ENCODE peak calls at places on chromosomes 4 and X, in six cellular contexts. Y is CD8-positive, alpha-beta T cell; M is PC-3; F is Peyer's patch; O is small intestine; K is A549. Q is an unnamed sample. For H3K4me1 and H3K9me3, the result is how much of the 10 kb centered on the place peaks cover.

GRCh38 chr4:74531952-74532794 is 87.2 kb downstream of the AREG start:
- DNase-seq in O (peak), K (peak), Y (no peak), M (peak), F (no peak), Q (peak)

GRCh38 chrX:53305996-53306937 is 24.9 kb upstream of the IQSEC2 start:
- DNase-seq in O (no peak), M (no peak), Y (no peak), K (no peak), F (no peak), Q (no peak)

GRCh38 chr4:673349-674091 is 556 bp downstream of the ATP5ME start:
- DNase-seq in K (no peak), Y (no peak), M (no peak), O (peak), F (peak), Q (no peak)

GRCh38 chrX:131985526-131986049 is 37.5 kb upstream of the STK26 start:
- DNase-seq in O (no peak), Y (no peak), K (no peak), M (no peak), F (no peak), Q (peak)

GRCh38 chr4:144861471-144861870 is 215.5 kb downstream of the HHIP start:
- DNase-seq in O (no peak), F (no peak), K (no peak), M (no peak), Y (no peak), Q (no peak)

GRCh38 chrX:147550217-147550616 is 361.5 kb upstream of the FMR1 start:
- DNase-seq in M (peak), O (no peak), Y (no peak), K (no peak), F (no peak), Q (no peak)

GRCh38 chr4:534101-534575 is 35.1 kb downstream of the PIGG start:
- DNase-seq in F (no peak), M (no peak), Y (no peak), O (no peak), K (no peak), Q (no peak)

GRCh38 chr4:138053601-138054322 is 188.4 kb downstream of the SLC7A11 start:
- DNase-seq in K (peak), O (no peak), F (no peak), M (peak), Y (no peak), Q (no peak)

GRCh38 chr4:52001616-52002015 is 18.5 kb downstream of the LRRC66 start:
- DNase-seq in Y (no peak), K (no peak), F (no peak), O (no peak), M (peak), Q (no peak)

GRCh38 chr4:15605537-15605936 is 49.6 kb downstream of the FBXL5 start:
- DNase-seq in F (no peak), K (no peak), O (no peak), M (no peak), Y (no peak), Q (no peak)

GRCh38 chrX:31038585-31039326 is 33.1 kb downstream of the FTHL17 start:
- DNase-seq in F (no peak), K (peak), O (peak), M (peak), Y (no peak), Q (no peak)

GRCh38 chrX:122272011-122272410 is 912.1 kb upstream of the GRIA3 start:
- DNase-seq in F (no peak), M (no peak), Y (no peak), O (no peak), K (no peak), Q (no peak)

GRCh38 chr4:146186556-146186955 is 11.0 kb downstream of the LSM6 start:
- DNase-seq in K (no peak), Y (no peak), O (no peak), F (no peak), M (no peak), Q (no peak)

GRCh38 chrX:10629905-10630304 is 9.5 kb upstream of the MID1 start:
- DNase-seq in F (no peak), K (no peak), M (no peak), Y (no peak), O (no peak), Q (no peak)

GRCh38 chr4:7655549-7656243 is 221.0 kb upstream of the PSAPL1 start:
- DNase-seq in M (no peak), O (no peak), F (no peak), K (no peak), Y (no peak), Q (no peak)

GRCh38 chr4:3491681-3492405 is 28.7 kb downstream of the DOK7 start:
- DNase-seq in K (no peak), M (no peak), O (no peak), Y (no peak), F (no peak), Q (no peak)

GRCh38 chr4:166014411-166014810 is 141.4 kb downstream of the TLL1 start:
- DNase-seq in F (no peak), K (no peak), M (peak), Y (no peak), O (peak), Q (no peak)

GRCh38 chr4:148454835-148455234 is 12.6 kb upstream of the NR3C2 start:
- DNase-seq in M (peak), K (no peak), Y (no peak), F (no peak), O (no peak), Q (no peak)

GRCh38 chrX:479273-479981 is 92.7 kb upstream of the PPP2R3B start:
- DNase-seq in Y (no peak), F (no peak), K (no peak), O (no peak), M (no peak), Q (no peak)

GRCh38 chr4:158172558-158173258 is at the start of gene GASK1B:
- DNase-seq in O (peak), K (peak), Y (no peak), M (peak), F (peak), Q (no peak)

GRCh38 chrX:153804100-153804595 is 9.7 kb downstream of the SSR4 start:
- DNase-seq in M (no peak), O (no peak), F (no peak), K (no peak), Y (no peak), Q (no peak)

GRCh38 chrX:54416965-54417364 is 23.2 kb upstream of the TSR2 start:
- DNase-seq in M (no peak), F (no peak), Y (no peak), K (no peak), O (no peak), Q (no peak)

GRCh38 chr4:48332661-48333060 is 8.7 kb upstream of the SLAIN2 start:
- DNase-seq in F (no peak), Y (no peak), O (no peak), M (no peak), K (no peak), Q (no peak)

GRCh38 chr4:37769590-37769989 is 56.9 kb upstream of the PGM2 start:
- DNase-seq in K (no peak), M (no peak), O (no peak), Y (no peak), F (no peak), Q (no peak)

GRCh38 chr4:107757293-107757692 is 37.3 kb upstream of the PAPSS1 start:
- DNase-seq in M (no peak), K (no peak), F (no peak), O (no peak), Y (no peak), Q (no peak)

GRCh38 chrX:129478516-129478915 is 44.8 kb downstream of the SMARCA1 start:
- DNase-seq in M (no peak), K (no peak), Y (no peak), O (no peak), F (no peak), Q (no peak)

GRCh38 chr4:62342346-62342745 is 1142.2 kb downstream of the ADGRL3 start:
- DNase-seq in M (peak), F (no peak), K (no peak), O (no peak), Y (no peak), Q (no peak)

GRCh38 chr4:48746608-48747374 is 33.3 kb downstream of the FRYL start:
- DNase-seq in K (no peak), F (no peak), Y (no peak), M (no peak), O (no peak), Q (peak)

GRCh38 chr4:13173974-13174373 is 310.2 kb downstream of the RAB28 start:
- DNase-seq in O (no peak), M (no peak), K (no peak), F (no peak), Y (no peak), Q (no peak)

GRCh38 chrX:24169211-24169610 is 19.7 kb downstream of the ZFX start:
- DNase-seq in M (no peak), Y (no peak), K (no peak), O (no peak), F (no peak), Q (no peak)

GRCh38 chr4:54745031-54745770 is 87.4 kb downstream of the KIT start:
- DNase-seq in Y (no peak), K (no peak), O (no peak), F (no peak), M (peak), Q (no peak)

GRCh38 chrX:10579018-10579752 is 41.2 kb downstream of the MID1 start:
- DNase-seq in Y (no peak), K (no peak), M (peak), F (no peak), O (peak), Q (no peak)

GRCh38 chr4:140719022-140719421 is 37.2 kb downstream of the TBC1D9 start:
- DNase-seq in F (no peak), M (no peak), Y (no peak), O (no peak), K (no peak), Q (no peak)

GRCh38 chr4:147693202-147693601 is 9.2 kb upstream of the PRMT9 start:
- DNase-seq in Y (no peak), K (no peak), F (no peak), M (no peak), O (peak), Q (no peak)

GRCh38 chr4:185567828-185568442 is 32.6 kb upstream of the PDLIM3 start:
- DNase-seq in K (no peak), Y (no peak), O (peak), F (no peak), M (no peak), Q (no peak)
- H3K27ac ChIP-seq in K (no peak), Y (no peak), O (peak), F (peak), M (no peak), Q (no peak)

DNA sequence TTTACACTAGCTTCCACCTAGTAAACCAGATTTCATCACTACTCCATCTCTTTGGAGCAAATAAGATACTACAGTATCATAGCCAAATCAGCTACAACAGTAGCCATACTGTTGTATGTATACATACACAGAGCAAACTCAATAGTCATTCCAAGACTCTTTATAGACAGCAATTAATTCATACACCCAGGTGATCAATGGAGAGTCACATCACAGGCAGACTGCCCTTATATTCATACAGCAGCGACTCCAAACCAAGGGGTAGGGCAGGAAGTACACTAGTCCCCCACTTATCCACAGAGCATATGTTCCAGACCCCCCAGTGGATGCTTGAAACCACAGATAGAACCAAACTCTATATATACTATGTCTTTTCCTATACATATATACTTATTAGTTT is 76.6 kb downstream of the FBXW7 start:
- DNase-seq in Y (no peak), K (no peak), O (no peak), M (no peak), F (no peak), Q (no peak)
- H3K4me1 ChIP-seq in Y (under half), K (under half), O (under half), M (under half), F (under half), Q (half or more)

GRCh38 chr4:139438141-139438540 is 15.8 kb upstream of the RAB33B start:
- DNase-seq in K (no peak), M (no peak), Y (no peak), O (no peak), F (no peak), Q (no peak)
- H3K9me3 ChIP-seq in K (under half), M (under half), Y (under half), O (under half), F (under half), Q (under half)

GRCh38 chr4:41346306-41347061 is 89.8 kb downstream of the UCHL1 start:
- DNase-seq in Y (no peak), M (peak), F (no peak), K (no peak), O (no peak), Q (no peak)
- H3K27ac ChIP-seq in Y (no peak), M (peak), F (no peak), K (peak), O (no peak), Q (no peak)

GRCh38 chr4:168811793-168812651 is 198.0 kb downstream of the CBR4 start:
- DNase-seq in O (no peak), Y (no peak), M (no peak), K (no peak), F (no peak), Q (no peak)
- H3K4me1 ChIP-seq in O (under half), Y (under half), M (under half), K (under half), F (under half), Q (under half)

GRCh38 chr4:71866212-71866885 is 82.5 kb upstream of the GC start:
- DNase-seq in Y (no peak), O (no peak), K (no peak), F (no peak), M (no peak), Q (no peak)

GRCh38 chr4:71867598-71867997 is 83.7 kb upstream of the GC start:
- DNase-seq in K (no peak), F (no peak), M (no peak), O (no peak), Y (no peak), Q (no peak)

GRCh38 chr4:71862315-71862714 is 78.4 kb upstream of the GC start:
- DNase-seq in F (no peak), O (no peak), K (no peak), M (no peak), Y (no peak), Q (no peak)

GRCh38 chr4:71863457-71863856 is 79.6 kb upstream of the GC start:
- DNase-seq in O (no peak), F (no peak), M (no peak), Y (no peak), K (no peak), Q (no peak)

DNA sequence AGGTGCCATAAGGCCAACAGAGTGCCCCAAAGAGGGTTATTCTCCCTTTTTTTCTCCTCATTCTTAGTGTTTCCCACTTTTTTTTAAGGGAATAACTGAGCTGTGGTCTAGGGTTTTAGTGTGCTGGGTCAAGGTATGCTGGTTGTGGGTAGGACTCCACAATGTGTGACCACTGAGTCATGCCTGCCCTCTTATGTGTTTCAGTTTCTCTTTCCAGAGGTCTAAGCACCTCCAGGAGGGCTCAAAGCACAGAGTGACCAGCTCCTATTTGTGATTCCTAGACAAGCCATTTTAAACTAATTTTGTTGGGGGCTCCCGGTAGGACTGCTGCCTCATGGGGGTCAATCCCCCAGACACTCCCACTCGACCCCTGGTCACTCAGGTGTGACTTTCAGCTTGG is 80.5 kb upstream of the GC start:
- DNase-seq in Y (no peak), M (no peak), O (no peak), F (no peak), K (no peak), Q (no peak)
- H3K9me3 ChIP-seq in Y (under half), M (under half), O (under half), F (under half), K (under half), Q (under half)

DNA sequence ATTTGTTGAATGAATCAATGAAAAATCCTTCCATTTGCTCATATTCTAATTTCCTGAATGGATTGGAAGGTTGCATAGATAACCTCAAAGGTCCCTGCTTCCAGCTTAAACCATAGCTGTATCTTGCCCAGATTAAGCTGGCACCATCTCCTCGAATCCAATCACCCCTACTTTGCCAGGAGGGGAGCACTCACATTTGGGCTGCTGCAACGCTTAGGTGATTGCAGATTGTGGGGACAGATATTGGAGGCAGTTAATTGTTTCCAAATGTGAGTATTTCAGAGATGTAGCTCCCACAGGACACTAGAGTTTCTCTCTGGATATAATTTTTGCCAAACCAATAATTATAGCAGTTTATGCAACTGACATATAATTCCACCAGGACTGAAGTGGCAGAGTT is 53.5 kb upstream of the ACSL1 start:
- DNase-seq in M (no peak), K (no peak), F (no peak), O (no peak), Y (no peak), Q (no peak)
- H3K27ac ChIP-seq in M (no peak), K (no peak), F (no peak), O (no peak), Y (no peak), Q (no peak)

GRCh38 chr4:89296399-89296798 is 11.2 kb downstream of the GPRIN3 start:
- DNase-seq in F (no peak), O (peak), Y (no peak), M (no peak), K (no peak), Q (no peak)
- H3K4me1 ChIP-seq in F (half or more), O (under half), Y (half or more), M (under half), K (half or more), Q (half or more)

DNA sequence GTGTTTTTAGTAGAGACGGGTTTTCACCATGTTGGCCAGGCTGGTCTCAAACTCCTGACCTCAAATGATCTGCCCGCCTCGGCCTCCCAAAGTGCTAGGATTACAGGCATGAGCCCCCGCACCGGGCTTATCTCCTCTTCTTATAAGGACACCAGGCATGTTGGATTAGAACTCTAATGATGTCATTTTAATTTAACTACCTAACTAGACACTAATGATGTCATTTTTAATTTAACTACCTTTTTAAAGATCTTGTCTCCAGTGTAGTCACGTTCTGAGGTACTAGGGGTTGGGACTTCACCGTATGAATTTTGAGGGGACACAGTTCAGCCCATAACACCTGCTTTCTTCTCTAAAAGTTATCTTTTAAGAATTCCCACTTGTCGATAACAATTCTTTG is 37.7 kb upstream of the MAGED1 start:
- DNase-seq in M (no peak), Y (no peak), O (no peak), K (no peak), F (no peak), Q (no peak)
- H3K9me3 ChIP-seq in M (under half), Y (under half), O (under half), K (under half), F (under half), Q (under half)

Q was measured in CD4-positive, alpha-beta memory T cell.